ENCODE peak calls at places on chromosomes 2 and 18, in six cellular contexts. One of them, this sample, is unnamed.

GRCh38 chr2:48415765-48416515 is 114.0 kb upstream of the STON1 start:
- DNase-seq in SK-N-SH: no peak
- DNase-seq in HepG2: peak
- DNase-seq in H1: no peak
- DNase-seq in K562: no peak
- DNase-seq in GM12878: no peak
- DNase-seq in this sample: peak

GRCh38 chr18:70154591-70155194 is 50.8 kb downstream of the RTTN start:
- DNase-seq in SK-N-SH: no peak
- DNase-seq in HepG2: no peak
- DNase-seq in H1: no peak
- DNase-seq in K562: no peak
- DNase-seq in GM12878: no peak
- DNase-seq in this sample: no peak

GRCh38 chr2:189142893-189143759 is 36.4 kb downstream of the COL5A2 start:
- DNase-seq in SK-N-SH: no peak
- DNase-seq in HepG2: peak
- DNase-seq in H1: peak
- DNase-seq in K562: peak
- DNase-seq in GM12878: peak
- DNase-seq in this sample: peak

GRCh38 chr18:76573325-76574025 is 78.4 kb upstream of the ZNF516 start:
- DNase-seq in SK-N-SH: no peak
- DNase-seq in HepG2: no peak
- DNase-seq in H1: no peak
- DNase-seq in K562: no peak
- DNase-seq in GM12878: no peak
- DNase-seq in this sample: peak

GRCh38 chr2:66771359-66771978 is 336.5 kb downstream of the MEIS1 start:
- DNase-seq in SK-N-SH: no peak
- DNase-seq in HepG2: no peak
- DNase-seq in H1: no peak
- DNase-seq in K562: no peak
- DNase-seq in GM12878: no peak
- DNase-seq in this sample: no peak

GRCh38 chr2:174634130-174635014 is 36.8 kb upstream of the WIPF1 start:
- DNase-seq in SK-N-SH: no peak
- DNase-seq in HepG2: no peak
- DNase-seq in H1: no peak
- DNase-seq in K562: peak
- DNase-seq in GM12878: peak
- DNase-seq in this sample: peak

GRCh38 chr2:218093879-218094278 is 24.8 kb downstream of the RUFY4 start:
- DNase-seq in SK-N-SH: no peak
- DNase-seq in HepG2: no peak
- DNase-seq in H1: no peak
- DNase-seq in K562: no peak
- DNase-seq in GM12878: no peak
- DNase-seq in this sample: no peak

GRCh38 chr2:22991844-22992243 is 393.1 kb upstream of the KLHL29 start:
- DNase-seq in SK-N-SH: no peak
- DNase-seq in HepG2: no peak
- DNase-seq in H1: no peak
- DNase-seq in K562: no peak
- DNase-seq in GM12878: no peak
- DNase-seq in this sample: no peak

GRCh38 chr18:31741096-31741735 is 19.5 kb downstream of the SLC25A52 start:
- DNase-seq in SK-N-SH: peak
- DNase-seq in HepG2: peak
- DNase-seq in H1: no peak
- DNase-seq in K562: peak
- DNase-seq in GM12878: peak
- DNase-seq in this sample: peak

GRCh38 chr2:180694445-180695421 is 285.7 kb upstream of the UBE2E3 start:
- DNase-seq in SK-N-SH: no peak
- DNase-seq in HepG2: no peak
- DNase-seq in H1: no peak
- DNase-seq in K562: no peak
- DNase-seq in GM12878: no peak
- DNase-seq in this sample: no peak

GRCh38 chr18:22983175-22983574 is 50.0 kb downstream of the RBBP8 start:
- DNase-seq in SK-N-SH: peak
- DNase-seq in HepG2: peak
- DNase-seq in H1: no peak
- DNase-seq in K562: no peak
- DNase-seq in GM12878: no peak
- DNase-seq in this sample: no peak

GRCh38 chr2:142037051-142037450 is 93.8 kb downstream of the LRP1B start:
- DNase-seq in SK-N-SH: no peak
- DNase-seq in HepG2: no peak
- DNase-seq in H1: no peak
- DNase-seq in K562: no peak
- DNase-seq in GM12878: no peak
- DNase-seq in this sample: no peak

GRCh38 chr18:27942706-27943105 is 234.2 kb downstream of the CDH2 start:
- DNase-seq in SK-N-SH: no peak
- DNase-seq in HepG2: no peak
- DNase-seq in H1: no peak
- DNase-seq in K562: no peak
- DNase-seq in GM12878: no peak
- DNase-seq in this sample: no peak

GRCh38 chr2:238978507-238978906 is 130.6 kb downstream of the TWIST2 start:
- DNase-seq in SK-N-SH: no peak
- DNase-seq in HepG2: no peak
- DNase-seq in H1: no peak
- DNase-seq in K562: no peak
- DNase-seq in GM12878: no peak
- DNase-seq in this sample: no peak

GRCh38 chr2:168641636-168642035 is 160.8 kb upstream of the NOSTRIN start:
- DNase-seq in SK-N-SH: no peak
- DNase-seq in HepG2: no peak
- DNase-seq in H1: no peak
- DNase-seq in K562: no peak
- DNase-seq in GM12878: no peak
- DNase-seq in this sample: no peak

GRCh38 chr2:237920673-237921072 is 46.1 kb upstream of the UBE2F start:
- DNase-seq in SK-N-SH: no peak
- DNase-seq in HepG2: no peak
- DNase-seq in H1: no peak
- DNase-seq in K562: no peak
- DNase-seq in GM12878: no peak
- DNase-seq in this sample: no peak

GRCh38 chr2:40192864-40193669 is 258.8 kb downstream of the SLC8A1 start:
- DNase-seq in SK-N-SH: no peak
- DNase-seq in HepG2: no peak
- DNase-seq in H1: no peak
- DNase-seq in K562: no peak
- DNase-seq in GM12878: no peak
- DNase-seq in this sample: no peak

GRCh38 chr18:46675112-46675511 is 18.1 kb upstream of the LOXHD1 start:
- DNase-seq in SK-N-SH: no peak
- DNase-seq in HepG2: no peak
- DNase-seq in H1: no peak
- DNase-seq in K562: no peak
- DNase-seq in GM12878: no peak
- DNase-seq in this sample: no peak

GRCh38 chr18:62258606-62259005 is 66.5 kb upstream of the TNFRSF11A start:
- DNase-seq in SK-N-SH: no peak
- DNase-seq in HepG2: no peak
- DNase-seq in H1: no peak
- DNase-seq in K562: no peak
- DNase-seq in GM12878: no peak
- DNase-seq in this sample: no peak

GRCh38 chr2:189350515-189351209 is 90.6 kb upstream of the WDR75 start:
- DNase-seq in SK-N-SH: no peak
- DNase-seq in HepG2: no peak
- DNase-seq in H1: no peak
- DNase-seq in K562: no peak
- DNase-seq in GM12878: no peak
- DNase-seq in this sample: no peak

GRCh38 chr2:178747767-178748166 is 59.5 kb downstream of the TTN start:
- DNase-seq in SK-N-SH: no peak
- DNase-seq in HepG2: no peak
- DNase-seq in H1: no peak
- DNase-seq in K562: no peak
- DNase-seq in GM12878: no peak
- DNase-seq in this sample: no peak

GRCh38 chr2:238903141-238903540 is 55.3 kb downstream of the TWIST2 start:
- DNase-seq in SK-N-SH: no peak
- DNase-seq in HepG2: no peak
- DNase-seq in H1: no peak
- DNase-seq in K562: no peak
- DNase-seq in GM12878: no peak
- DNase-seq in this sample: no peak

GRCh38 chr2:160387558-160388262 is 105.9 kb downstream of the RBMS1 start:
- DNase-seq in SK-N-SH: no peak
- DNase-seq in HepG2: no peak
- DNase-seq in H1: no peak
- DNase-seq in K562: no peak
- DNase-seq in GM12878: no peak
- DNase-seq in this sample: no peak

GRCh38 chr2:143778981-143779380 is 649.8 kb downstream of the ARHGAP15 start:
- DNase-seq in SK-N-SH: no peak
- DNase-seq in HepG2: no peak
- DNase-seq in H1: no peak
- DNase-seq in K562: no peak
- DNase-seq in GM12878: no peak
- DNase-seq in this sample: no peak

GRCh38 chr2:162710282-162710891 is 128.2 kb downstream of the KCNH7 start:
- DNase-seq in SK-N-SH: no peak
- DNase-seq in HepG2: peak
- DNase-seq in H1: no peak
- DNase-seq in K562: no peak
- DNase-seq in GM12878: no peak
- DNase-seq in this sample: no peak

GRCh38 chr2:52070665-52071064 is 1038.7 kb upstream of the NRXN1 start:
- DNase-seq in SK-N-SH: no peak
- DNase-seq in HepG2: no peak
- DNase-seq in H1: no peak
- DNase-seq in K562: no peak
- DNase-seq in GM12878: no peak
- DNase-seq in this sample: no peak

GRCh38 chr2:67046568-67046967 is 350.6 kb upstream of the ETAA1 start:
- DNase-seq in SK-N-SH: no peak
- DNase-seq in HepG2: no peak
- DNase-seq in H1: no peak
- DNase-seq in K562: no peak
- DNase-seq in GM12878: no peak
- DNase-seq in this sample: no peak

GRCh38 chr2:136916131-136916530 is 150.8 kb downstream of the THSD7B start:
- DNase-seq in SK-N-SH: no peak
- DNase-seq in HepG2: no peak
- DNase-seq in H1: no peak
- DNase-seq in K562: no peak
- DNase-seq in GM12878: no peak
- DNase-seq in this sample: no peak
- TF ChIP-seq GABPA in SK-N-SH: no peak
- TF ChIP-seq GABPA in HepG2: no peak
- TF ChIP-seq GABPA in H1: no peak
- TF ChIP-seq GABPA in K562: no peak
- TF ChIP-seq GABPA in GM12878: no peak
- TF ChIP-seq GABPA in this sample: no peak

GRCh38 chr2:231235217-231235616 is 36.8 kb downstream of the ARMC9 start:
- DNase-seq in SK-N-SH: no peak
- DNase-seq in HepG2: no peak
- DNase-seq in H1: no peak
- DNase-seq in K562: peak
- DNase-seq in GM12878: no peak
- DNase-seq in this sample: no peak
- TF ChIP-seq GABPA in SK-N-SH: no peak
- TF ChIP-seq GABPA in HepG2: no peak
- TF ChIP-seq GABPA in H1: no peak
- TF ChIP-seq GABPA in K562: no peak
- TF ChIP-seq GABPA in GM12878: no peak
- TF ChIP-seq GABPA in this sample: no peak

DNA sequence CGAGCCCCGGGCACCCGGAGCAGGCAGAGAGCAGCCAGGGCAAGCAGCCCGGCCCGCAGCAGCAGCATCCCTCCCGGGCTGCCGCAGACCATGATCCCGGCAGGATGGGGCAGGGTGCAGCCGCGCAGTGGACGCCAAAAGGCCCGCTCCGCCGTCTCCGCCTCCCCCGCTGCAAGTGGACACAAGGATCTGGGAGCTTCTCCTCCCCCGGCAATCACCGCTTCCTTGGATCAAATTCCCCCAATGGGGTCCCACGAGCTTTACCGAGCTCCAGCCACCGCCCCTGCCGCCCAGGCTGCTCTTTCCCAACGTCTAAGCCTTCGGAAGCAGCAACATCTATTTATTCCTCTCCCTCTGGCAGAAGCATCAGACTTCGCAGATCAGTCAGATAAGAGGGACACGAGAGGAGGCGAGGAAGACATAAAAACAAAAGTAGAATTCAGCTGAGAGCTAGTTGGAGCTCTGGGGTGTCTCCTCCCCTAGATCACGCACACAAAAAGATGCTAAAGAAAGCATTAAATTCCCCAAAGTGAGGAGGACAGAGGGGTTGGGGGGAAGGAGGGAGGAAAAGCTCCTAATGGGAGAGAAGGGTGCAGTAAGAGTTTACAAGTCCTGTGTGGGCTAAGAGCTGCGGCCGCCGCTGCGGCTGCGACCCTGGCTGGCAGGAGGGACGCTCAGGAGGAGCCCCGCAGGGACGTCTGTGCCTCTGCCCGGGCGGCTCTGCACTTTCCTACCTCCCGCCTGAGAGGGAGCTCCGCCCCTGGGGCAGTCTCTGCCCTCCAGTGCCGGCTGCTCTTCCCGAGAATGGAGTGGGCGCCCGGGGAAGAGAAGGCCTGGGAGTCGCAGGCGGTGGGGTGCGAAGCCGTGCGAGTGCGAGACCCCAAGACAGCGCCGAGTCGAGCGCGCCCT is at the start of gene FRZB:
- DNase-seq in SK-N-SH: peak
- DNase-seq in HepG2: peak
- DNase-seq in H1: peak
- DNase-seq in K562: peak
- DNase-seq in GM12878: no peak
- DNase-seq in this sample: no peak
- TF ChIP-seq GABPA in SK-N-SH: no peak
- TF ChIP-seq GABPA in HepG2: no peak
- TF ChIP-seq GABPA in H1: no peak
- TF ChIP-seq GABPA in K562: no peak
- TF ChIP-seq GABPA in GM12878: no peak
- TF ChIP-seq GABPA in this sample: no peak

GRCh38 chr2:96264086-96264485 is 1.7 kb downstream of the TMEM127 start:
- DNase-seq in SK-N-SH: peak
- DNase-seq in HepG2: no peak
- DNase-seq in H1: no peak
- DNase-seq in K562: no peak
- DNase-seq in GM12878: no peak
- DNase-seq in this sample: no peak

GRCh38 chr2:96265349-96265839 is 403 bp downstream of the TMEM127 start:
- DNase-seq in SK-N-SH: peak
- DNase-seq in HepG2: peak
- DNase-seq in H1: no peak
- DNase-seq in K562: peak
- DNase-seq in GM12878: no peak
- DNase-seq in this sample: no peak

GRCh38 chr2:96264656-96265348 is 995 bp downstream of the TMEM127 start:
- DNase-seq in SK-N-SH: peak
- DNase-seq in HepG2: peak
- DNase-seq in H1: no peak
- DNase-seq in K562: no peak
- DNase-seq in GM12878: no peak
- DNase-seq in this sample: peak

GRCh38 chr2:96265840-96266569 is at the start of the genes CIAO1 and TMEM127:
- DNase-seq in SK-N-SH: peak
- DNase-seq in HepG2: peak
- DNase-seq in H1: peak
- DNase-seq in K562: peak
- DNase-seq in GM12878: peak
- DNase-seq in this sample: peak

GRCh38 chr2:96267159-96267971 is 1.3 kb downstream of the CIAO1 start:
- DNase-seq in SK-N-SH: peak
- DNase-seq in HepG2: peak
- DNase-seq in H1: no peak
- DNase-seq in K562: peak
- DNase-seq in GM12878: no peak
- DNase-seq in this sample: peak
- TF ChIP-seq GABPA in SK-N-SH: no peak
- TF ChIP-seq GABPA in HepG2: no peak
- TF ChIP-seq GABPA in H1: no peak
- TF ChIP-seq GABPA in K562: no peak
- TF ChIP-seq GABPA in GM12878: no peak
- TF ChIP-seq GABPA in this sample: no peak